ENCODE peak calls at places on chromosomes 11 and 22, in eight cellular contexts. X, L, A, O, C, P, Z and J are unnamed samples.

GRCh38 chr11:63670738-63671321 is 346 bp downstream of the ATL3 start:
- DNase-seq in A (no peak), O (no peak), P (peak; percentile 73), C (peak; percentile 65), Z (peak; percentile 65), X (no peak), L (no peak), J (peak; percentile 58)

GRCh38 chr11:59666969-59667368 is 1.9 kb downstream of the PATL1 start:
- DNase-seq in O (no peak), L (no peak), X (peak; percentile 4), P (no peak), C (no peak), Z (no peak), A (peak; percentile 15), J (no peak)

GRCh38 chr11:86222081-86222480 is 22.5 kb upstream of the EED start:
- DNase-seq in P (no peak), A (no peak), Z (no peak), O (no peak), L (no peak), X (no peak), C (no peak), J (no peak)

GRCh38 chr11:22558638-22559037 is 67.0 kb downstream of the FANCF start:
- DNase-seq in Z (no peak), O (no peak), A (peak; percentile 1), L (no peak), C (no peak), X (peak; percentile 4), P (peak; percentile 29), J (no peak)

GRCh38 chr11:132898021-132898420 is 634.3 kb downstream of the OPCML start:
- DNase-seq in A (peak; percentile 73), L (no peak), Z (no peak), O (no peak), X (peak; percentile 76), C (no peak), P (peak; percentile 11), J (no peak)

GRCh38 chr11:1749020-1749758 is 1.2 kb downstream of the IFITM10 start:
- DNase-seq in P (no peak), O (no peak), X (no peak), Z (no peak), A (no peak), C (peak; percentile 51), L (peak; percentile 69), J (no peak)

GRCh38 chr11:93169950-93170561 is 27.7 kb downstream of the SLC36A4 start:
- DNase-seq in L (no peak), C (no peak), P (no peak), O (no peak), X (peak; percentile 47), Z (peak; percentile 37), A (peak; percentile 62), J (no peak)

GRCh38 chr11:81990659-81991443 is 742.8 kb downstream of the FAM181B start:
- DNase-seq in P (no peak), O (no peak), X (no peak), A (no peak), L (no peak), C (no peak), Z (no peak), J (no peak)

GRCh38 chr11:120625565-120625964 is 114.0 kb downstream of the GRIK4 start:
- DNase-seq in X (no peak), A (no peak), L (no peak), P (no peak), C (no peak), Z (no peak), O (no peak), J (no peak)

GRCh38 chr11:13311570-13311969 is 34.0 kb downstream of the BMAL1 start:
- DNase-seq in O (no peak), C (no peak), P (no peak), A (no peak), Z (no peak), X (no peak), L (no peak), J (no peak)

GRCh38 chr11:130037881-130038601 is 31.7 kb upstream of the APLP2 start:
- DNase-seq in A (no peak), L (no peak), C (no peak), Z (no peak), X (no peak), O (no peak), P (no peak), J (no peak)

GRCh38 chr11:47716692-47717091 is 1.5 kb upstream of the AGBL2 start:
- DNase-seq in A (no peak), O (no peak), Z (peak; percentile 26), L (no peak), X (no peak), P (no peak), C (no peak), J (no peak)

GRCh38 chr11:2129323-2129698 is 9.9 kb downstream of the IGF2 start:
- DNase-seq in L (no peak), A (no peak), X (no peak), O (no peak), Z (no peak), C (no peak), P (no peak), J (no peak)

GRCh38 chr11:75350743-75351540 is 519 bp downstream of the ARRB1 start:
- DNase-seq in O (no peak), P (peak; percentile 65), X (no peak), A (peak; percentile 46), L (no peak), C (no peak), Z (no peak), J (peak; percentile 31)

GRCh38 chr22:44648821-44649566 is 53.0 kb upstream of the PRR5 start:
- DNase-seq in C (no peak), P (no peak), O (no peak), Z (no peak), X (no peak), A (peak; percentile 98), L (no peak), J (peak; percentile 44)

GRCh38 chr11:42631223-42631843 is 680.5 kb upstream of the API5 start:
- DNase-seq in C (no peak), Z (peak; percentile 21), X (peak; percentile 21), O (peak; percentile 11), P (no peak), A (no peak), L (no peak), J (no peak)

GRCh38 chr22:46390652-46391301 is 55.3 kb downstream of the TRMU start:
- DNase-seq in P (peak; percentile 93), Z (no peak), X (peak; percentile 14), O (no peak), L (no peak), A (peak; percentile 65), C (no peak), J (peak; percentile 52)

DNA sequence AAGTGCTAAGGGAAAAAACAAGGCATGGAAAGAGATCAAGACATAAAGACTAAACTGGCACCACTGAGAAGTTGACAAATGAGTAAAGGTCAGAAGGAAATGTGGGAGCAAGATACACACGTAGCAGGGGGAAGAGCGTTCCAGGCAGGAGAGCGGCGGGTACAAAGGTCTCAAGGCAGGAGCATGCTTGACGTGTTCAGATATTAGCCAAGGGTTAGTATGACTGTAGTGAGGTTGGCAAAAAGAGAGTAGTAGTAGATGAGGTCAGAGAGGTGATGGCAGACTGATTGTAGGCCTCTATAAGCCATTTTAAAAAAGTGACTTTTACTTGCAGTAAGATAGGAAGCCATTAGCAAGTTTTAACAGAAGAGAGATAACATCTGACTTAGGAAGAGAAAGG is 9.9 kb downstream of the SYT9 start:
- DNase-seq in L (no peak), X (no peak), A (no peak), O (no peak), C (no peak), P (no peak), Z (no peak), J (no peak)
- TF ChIP-seq CTCF in L (no peak), X (no peak), A (no peak), O (no peak), C (no peak), P (no peak), Z (no peak), J (no peak)

DNA sequence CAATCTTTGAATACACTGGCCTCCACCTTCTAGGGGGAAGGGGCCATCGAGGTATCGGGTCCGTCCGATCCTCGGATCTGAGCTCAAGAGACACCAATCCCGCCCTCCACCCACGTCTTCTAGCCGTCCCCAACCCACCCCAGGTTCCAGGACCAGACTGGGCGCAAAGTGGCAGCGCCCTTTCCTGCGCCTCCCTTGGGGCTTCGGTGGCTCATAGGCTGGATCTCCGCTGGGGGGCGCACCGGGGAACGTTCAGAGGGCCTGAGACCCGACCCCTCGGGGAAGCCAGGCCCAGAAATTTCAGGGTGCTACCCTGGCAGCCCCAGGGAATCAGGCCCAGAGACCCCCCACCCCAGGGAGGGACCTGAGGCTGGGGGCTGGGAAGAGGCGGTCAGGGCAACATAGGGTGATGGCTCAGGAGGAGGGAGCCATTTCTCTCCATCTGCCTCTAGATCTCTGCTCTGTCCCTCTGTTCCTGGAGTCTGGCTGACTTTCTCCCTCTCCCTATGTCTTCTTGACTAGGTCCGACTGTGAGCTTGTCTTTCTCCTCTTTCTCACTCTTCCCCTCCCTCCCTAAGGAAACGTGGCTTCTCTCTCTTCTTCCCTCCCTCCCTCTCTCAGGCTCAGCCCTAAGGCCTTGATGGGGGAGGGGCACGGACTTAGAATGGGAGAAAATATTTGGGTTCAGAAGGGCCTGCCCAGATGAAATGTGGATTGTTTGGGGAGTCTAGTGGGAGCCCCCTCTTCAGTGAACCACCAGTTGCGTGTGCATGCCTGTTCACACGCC is 1.1 kb downstream of the CREB3L1 start:
- DNase-seq in A (peak; percentile 59), X (peak; percentile 64), O (peak; percentile 56), P (peak; percentile 81), Z (no peak), L (peak; percentile 76), C (peak; percentile 75), J (no peak)
- TF ChIP-seq CTCF in A (peak; percentile 77), X (peak; percentile 84), O (peak; percentile 64), P (peak; percentile 57), Z (peak; percentile 41), L (peak; percentile 63), C (peak; percentile 63), J (no peak)

GRCh38 chr11:10600570-10601248 is 32.2 kb upstream of the LYVE1 start:
- DNase-seq in L (no peak), C (no peak), X (no peak), P (no peak), Z (no peak), O (no peak), A (no peak), J (peak; percentile 33)

GRCh38 chr11:10603721-10604297 is 35.3 kb upstream of the LYVE1 start:
- DNase-seq in Z (no peak), C (no peak), L (no peak), O (no peak), X (no peak), P (no peak), A (no peak), J (no peak)

GRCh38 chr11:10601722-10602281 is 33.3 kb upstream of the LYVE1 start:
- DNase-seq in P (no peak), L (no peak), O (no peak), A (no peak), C (no peak), X (no peak), Z (no peak), J (peak; percentile 59)

GRCh38 chr11:10602945-10603344 is 34.5 kb upstream of the LYVE1 start:
- DNase-seq in O (no peak), X (no peak), C (no peak), L (no peak), P (no peak), Z (no peak), A (no peak), J (no peak)

GRCh38 chr11:10602366-10602765 is 33.9 kb upstream of the LYVE1 start:
- DNase-seq in A (no peak), L (no peak), Z (no peak), C (no peak), X (no peak), P (no peak), O (no peak), J (no peak)
- TF ChIP-seq CTCF in A (no peak), L (no peak), Z (no peak), C (no peak), X (no peak), P (no peak), O (no peak), J (no peak)

GRCh38 chr11:70421123-70421522 is 22.8 kb downstream of the CTTN start:
- DNase-seq in A (no peak), O (no peak), X (no peak), P (no peak), C (no peak), L (no peak), Z (no peak), J (no peak)
- TF ChIP-seq CTCF in A (no peak), O (no peak), X (no peak), P (no peak), C (peak; percentile 12), L (no peak), Z (no peak), J (no peak)